ENCODE peak calls at places on chromosomes 1 and 21, in seven cellular contexts. U is HCT116, O is H1, N is A549, Q is HepG2, C is K562, X is GM12878. V is an unnamed sample.

GRCh38 chr1:53511933-53512806 is 53.0 kb downstream of the DMRTB1 start:
- DNase-seq in O (no peak), Q (no peak), C (no peak), U (no peak), N (no peak), X (no peak), V (peak; percentile 72)

GRCh38 chr1:163372576-163372975 is 50.8 kb downstream of the NUF2 start:
- DNase-seq in C (no peak), X (no peak), O (no peak), Q (no peak), U (no peak), N (no peak), V (no peak)

GRCh38 chr1:22171951-22172715 is 29.2 kb upstream of the WNT4 start:
- DNase-seq in X (no peak), U (no peak), Q (no peak), C (peak; percentile 34), O (peak; percentile 58), N (no peak), V (no peak)

GRCh38 chr1:2271841-2272655 is 43.9 kb downstream of the SKI start:
- DNase-seq in N (no peak), O (no peak), C (peak; percentile 55), U (no peak), Q (no peak), X (no peak), V (no peak)

GRCh38 chr1:150560011-150560438 is 10.8 kb downstream of the ADAMTSL4 start:
- DNase-seq in Q (peak; percentile 67), O (peak; percentile 92), C (peak; percentile 73), N (peak; percentile 78), U (peak; percentile 61), X (no peak), V (no peak)

GRCh38 chr1:157403608-157404007 is 148.7 kb downstream of the FCRL5 start:
- DNase-seq in U (no peak), Q (no peak), N (no peak), O (no peak), X (no peak), C (no peak), V (no peak)

GRCh38 chr1:225603538-225604354 is 49.2 kb downstream of the ENAH start:
- DNase-seq in C (no peak), N (peak; percentile 55), U (peak; percentile 54), O (no peak), X (no peak), Q (peak; percentile 56), V (peak; percentile 75)

GRCh38 chr1:232335751-232336274 is 294.1 kb downstream of the SIPA1L2 start:
- DNase-seq in U (no peak), Q (no peak), C (no peak), O (no peak), N (no peak), X (no peak), V (no peak)

GRCh38 chr1:53734650-53735211 is 4.2 kb downstream of the GLIS1 start:
- DNase-seq in U (no peak), O (no peak), C (no peak), Q (no peak), N (no peak), X (no peak), V (peak; percentile 94)

GRCh38 chr1:7374761-7375160 is 396.3 kb upstream of the VAMP3 start:
- DNase-seq in X (no peak), C (no peak), N (no peak), U (no peak), Q (no peak), O (no peak), V (no peak)

GRCh38 chr1:24929876-24930702 is at the start of gene RUNX3:
- DNase-seq in C (peak; percentile 77), O (peak; percentile 83), N (peak; percentile 85), U (peak; percentile 58), Q (no peak), X (peak; percentile 76), V (no peak)

GRCh38 chr1:167533851-167534300 is 15.5 kb upstream of the CD247 start:
- DNase-seq in X (no peak), O (peak; percentile 90), C (peak; percentile 88), N (peak; percentile 90), U (peak; percentile 48), Q (peak; percentile 54), V (peak; percentile 50)

DNA sequence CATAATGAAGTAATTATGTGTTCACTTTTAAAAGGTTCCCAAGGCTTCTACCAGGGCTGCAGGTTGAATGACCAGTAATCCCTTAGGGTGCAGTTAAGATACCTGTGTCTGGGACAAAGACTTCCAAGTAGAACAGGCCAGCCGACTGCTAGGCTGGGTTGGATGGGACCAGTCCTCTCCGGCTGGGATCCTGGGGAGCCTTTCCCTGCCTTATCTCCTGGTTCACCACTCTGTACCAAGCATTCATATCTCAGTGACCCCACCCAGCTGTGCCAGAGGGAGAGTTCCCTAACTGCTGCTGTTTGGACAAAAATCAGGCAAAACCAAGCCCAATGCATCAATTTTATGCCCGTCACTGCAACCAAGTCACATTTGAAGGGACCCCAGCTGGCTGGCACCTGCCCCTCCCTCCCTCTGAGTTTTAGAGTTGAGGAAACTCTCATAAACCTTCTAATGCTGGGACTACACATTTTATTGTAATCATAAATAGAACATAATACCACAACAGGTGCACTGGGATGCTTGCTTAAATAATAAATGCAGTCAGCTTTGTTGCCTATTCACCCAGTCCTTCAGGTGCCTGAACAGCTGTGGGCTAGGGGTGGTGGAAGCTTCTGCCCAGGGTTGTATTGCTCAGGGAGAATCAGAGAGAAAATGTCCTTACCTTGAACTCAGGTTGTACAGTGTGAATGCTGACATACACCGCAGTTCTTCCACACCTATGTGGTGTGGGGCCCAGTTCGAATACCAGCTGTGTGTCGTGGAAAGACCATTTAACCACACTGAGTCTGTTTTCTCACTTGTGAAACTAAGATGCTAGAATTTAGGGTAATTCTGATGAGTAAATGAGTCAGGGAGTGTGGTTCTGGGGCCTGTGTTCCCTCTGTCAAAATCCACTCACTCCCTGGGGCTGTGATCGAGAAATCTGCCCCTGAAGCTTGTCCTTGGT is 115.9 kb upstream of the ATP1A1 start:
- DNase-seq in N (no peak), U (no peak), O (no peak), C (no peak), Q (no peak), X (peak; percentile 9), V (no peak)
- TF ChIP-seq CEBPB in N (no peak), U (no peak), O (no peak), C (no peak), Q (no peak), X (no peak), V (no peak)

GRCh38 chr21:29146726-29147125 is 16.3 kb downstream of the MAP3K7CL start:
- DNase-seq in N (no peak), U (no peak), X (no peak), Q (no peak), O (no peak), C (no peak), V (no peak)

GRCh38 chr21:29148535-29148934 is 18.1 kb downstream of the MAP3K7CL start:
- DNase-seq in O (no peak), U (no peak), X (no peak), Q (no peak), C (no peak), N (no peak), V (peak; percentile 64)

GRCh38 chr21:29145354-29145782 is 14.9 kb downstream of the MAP3K7CL start:
- DNase-seq in O (no peak), C (no peak), X (no peak), N (peak; percentile 3), Q (peak; percentile 6), U (no peak), V (peak; percentile 95)

GRCh38 chr21:29145837-29146453 is 15.5 kb downstream of the MAP3K7CL start:
- DNase-seq in O (no peak), U (no peak), Q (no peak), C (no peak), N (no peak), X (no peak), V (no peak)

GRCh38 chr21:29144736-29145353 is 14.4 kb downstream of the MAP3K7CL start:
- DNase-seq in U (no peak), Q (no peak), N (no peak), C (no peak), O (no peak), X (no peak), V (peak; percentile 61)
- TF ChIP-seq CEBPB in U (no peak), Q (no peak), N (no peak), C (peak; percentile 39), O (no peak), X (no peak), V (peak; percentile 86)

DNA sequence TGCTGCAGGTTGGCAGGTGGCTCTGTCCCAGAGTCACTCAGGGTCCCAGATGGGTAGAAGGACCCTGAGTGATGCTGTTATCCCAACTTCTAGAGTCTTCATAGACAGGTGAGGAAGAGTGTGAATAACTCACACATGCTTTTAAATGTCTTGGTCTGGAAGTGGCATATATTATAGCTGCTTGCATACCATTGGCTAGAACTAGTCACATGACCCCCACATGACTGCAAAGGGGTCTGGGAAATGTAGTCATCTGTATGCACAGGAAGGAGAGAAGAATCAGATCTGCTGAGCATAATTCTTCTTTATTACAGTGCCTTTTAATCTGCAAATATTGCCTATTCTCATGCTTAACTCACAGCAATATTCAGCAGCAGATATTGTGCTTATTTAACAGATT is 28.2 kb upstream of the KLHDC7A start:
- DNase-seq in O (no peak), N (peak; percentile 13), Q (peak; percentile 13), C (peak; percentile 92), U (peak; percentile 51), X (peak; percentile 7), V (no peak)
- TF ChIP-seq CEBPB in O (no peak), N (no peak), Q (no peak), C (no peak), U (no peak), X (no peak), V (no peak)

DNA sequence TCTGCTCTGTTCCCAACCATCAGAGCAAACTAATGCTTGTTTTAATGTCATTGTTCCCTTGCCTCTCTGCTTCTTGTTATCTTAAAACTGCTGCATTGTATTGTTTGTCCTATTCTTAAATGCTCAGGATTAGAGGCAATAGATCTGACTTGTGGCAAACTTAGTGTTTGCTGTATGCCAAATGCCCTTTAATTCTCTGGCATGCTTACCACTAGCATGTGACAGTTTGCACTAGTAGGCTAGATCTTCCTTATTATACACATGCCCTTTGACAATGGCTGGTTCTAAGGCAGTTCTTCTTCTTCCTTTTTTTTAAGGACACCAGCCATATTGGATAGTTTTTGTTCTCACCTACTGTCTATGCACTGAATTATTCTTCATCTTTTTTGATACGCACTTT is 30.1 kb downstream of the PALMD start:
- DNase-seq in U (no peak), O (no peak), C (no peak), X (no peak), N (no peak), Q (no peak), V (no peak)
- TF ChIP-seq CEBPB in U (no peak), O (no peak), C (no peak), X (no peak), N (no peak), Q (no peak), V (no peak)